ENCODE peak calls at places on chromosome 21, in four cellular contexts. C is EL, Q is GM12865, F is neural progenitor cell. G is an unnamed sample.

GRCh38 chr21:41908829-41909228 is 29.7 kb upstream of the PRDM15 start:
- DNase-seq in Q (no peak), C (no peak), F (no peak), G (no peak)

GRCh38 chr21:46113497-46114176 is 15.7 kb downstream of the COL6A2 start:
- DNase-seq in F (no peak), Q (no peak), C (no peak), G (no peak)

GRCh38 chr21:35236090-35236489 is 187.0 kb upstream of the RUNX1 start:
- DNase-seq in C (no peak), F (no peak), Q (peak; percentile 67), G (no peak)

GRCh38 chr21:38400195-38400695 is 98.0 kb downstream of the ERG start:
- DNase-seq in C (no peak), F (peak; percentile 76), Q (no peak), G (no peak)

GRCh38 chr21:42640486-42640885 is 12.9 kb upstream of the PDE9A start:
- DNase-seq in F (no peak), C (no peak), Q (no peak), G (no peak)

GRCh38 chr21:37452222-37452621 is 85.6 kb downstream of the DYRK1A start:
- DNase-seq in F (no peak), Q (no peak), C (peak; percentile 93), G (peak; percentile 88)

GRCh38 chr21:38787461-38788274 is 18.1 kb upstream of the ETS2 start:
- DNase-seq in Q (peak; percentile 66), F (no peak), C (peak; percentile 85), G (peak; percentile 98)

GRCh38 chr21:14957836-14958235 is 107.0 kb downstream of the NRIP1 start:
- DNase-seq in Q (no peak), C (no peak), F (no peak), G (no peak)

GRCh38 chr21:38037416-38037815 is 121.2 kb upstream of the KCNJ6 start:
- DNase-seq in C (peak; percentile 14), F (no peak), Q (no peak), G (no peak)

GRCh38 chr21:45365608-45366241 is 39.2 kb upstream of the COL18A1 start:
- DNase-seq in Q (no peak), F (peak; percentile 62), C (peak; percentile 88), G (peak; percentile 89)

GRCh38 chr21:19433623-19434022 is 1030.0 kb upstream of the TMPRSS15 start:
- DNase-seq in F (no peak), C (no peak), Q (no peak), G (no peak)

GRCh38 chr21:44013380-44014088 is 1.4 kb downstream of the TRAPPC10 start:
- DNase-seq in F (no peak), Q (peak; percentile 74), C (peak; percentile 23), G (peak; percentile 29)

GRCh38 chr21:29578306-29578705 is 279.6 kb downstream of the BACH1 start:
- DNase-seq in C (no peak), Q (no peak), F (no peak), G (no peak)

GRCh38 chr21:37364722-37365121 is 1.9 kb upstream of the DYRK1A start:
- DNase-seq in Q (no peak), F (no peak), C (no peak), G (no peak)

GRCh38 chr21:46608672-46609111 is 3.8 kb upstream of the S100B start:
- DNase-seq in Q (peak; percentile 69), F (no peak), C (no peak), G (no peak)

GRCh38 chr21:29145354-29145782 is 14.9 kb downstream of the MAP3K7CL start:
- DNase-seq in Q (no peak), F (no peak), C (peak; percentile 92), G (peak; percentile 93)

GRCh38 chr21:20641251-20641650 is 357.0 kb upstream of the NCAM2 start:
- DNase-seq in C (no peak), Q (no peak), F (no peak), G (no peak)

GRCh38 chr21:46454634-46455390 is 3.9 kb upstream of the DIP2A start:
- DNase-seq in F (no peak), Q (no peak), C (no peak), G (peak; percentile 31)

GRCh38 chr21:34970566-34970965 is 78.5 kb downstream of the RUNX1 start:
- DNase-seq in C (no peak), F (no peak), Q (no peak), G (no peak)

GRCh38 chr21:38645282-38645681 is 147.0 kb upstream of the ERG start:
- DNase-seq in F (no peak), C (peak; percentile 79), Q (no peak), G (peak; percentile 77)

GRCh38 chr21:31205412-31205811 is 138.6 kb downstream of the TIAM1 start:
- DNase-seq in Q (no peak), C (no peak), F (no peak), G (no peak)

GRCh38 chr21:37157938-37158337 is 84.9 kb downstream of the TTC3 start:
- DNase-seq in Q (no peak), F (no peak), C (no peak), G (no peak)

GRCh38 chr21:29114765-29115164 is 15.7 kb upstream of the MAP3K7CL start:
- DNase-seq in Q (no peak), F (peak; percentile 24), C (peak; percentile 95), G (peak; percentile 75)

GRCh38 chr21:44531606-44532128 is 8.3 kb downstream of the KRTAP10-1 start:
- DNase-seq in C (no peak), F (no peak), Q (no peak), G (no peak)

GRCh38 chr21:42681296-42682206 is 28.1 kb downstream of the PDE9A start:
- DNase-seq in C (no peak), Q (no peak), F (no peak), G (peak; percentile 13)

GRCh38 chr21:36917487-36918158 is 48.8 kb downstream of the HLCS start:
- DNase-seq in Q (peak; percentile 8), F (peak; percentile 71), C (peak; percentile 43), G (peak; percentile 53)

GRCh38 chr21:41970751-41971653 is 17.2 kb upstream of the C2CD2 start:
- DNase-seq in F (no peak), C (no peak), Q (no peak), G (no peak)

GRCh38 chr21:31236528-31236927 is 107.5 kb downstream of the TIAM1 start:
- DNase-seq in C (peak; percentile 9), F (no peak), Q (no peak), G (peak; percentile 54)

GRCh38 chr21:28758042-28758882 is 234.4 kb downstream of the LTN1 start:
- DNase-seq in C (no peak), F (no peak), Q (no peak), G (no peak)

GRCh38 chr21:41958886-41959563 is 5.2 kb upstream of the C2CD2 start:
- DNase-seq in Q (no peak), F (no peak), C (no peak), G (peak; percentile 90)

G was measured in RPMI7951.